ENCODE peak calls at places on chromosomes 3 and 15, in nine cellular contexts. M is fibroblast of lung; C is uterus; Z is BE2C; B is CD4-positive, alpha-beta T cell; Y is BJ; R is heart left ventricle; G is pancreas; V is mesothelial cell of epicardium. L is an unnamed sample.

GRCh38 chr3:47010050-47010712 is 30.7 kb downstream of the NBEAL2 start:
- DNase-seq in M (no peak), C (no peak), Z (no peak), B (no peak), Y (no peak), R (no peak), G (peak), V (peak), L (no peak)

GRCh38 chr3:35383216-35383615 is 256.1 kb upstream of the ARPP21 start:
- DNase-seq in M (no peak), C (no peak), Z (no peak), B (no peak), Y (no peak), R (no peak), G (no peak), V (no peak), L (no peak)

GRCh38 chr15:67825880-67826716 is 789 bp downstream of the SKOR1 start:
- DNase-seq in M (no peak), C (no peak), Z (no peak), B (no peak), Y (no peak), R (no peak), G (no peak), V (no peak), L (no peak)

GRCh38 chr15:29143909-29144308 is 125.7 kb downstream of the NSMCE3 start:
- DNase-seq in M (peak), C (no peak), Z (no peak), B (no peak), Y (peak), R (no peak), G (no peak), V (no peak), L (no peak)

GRCh38 chr15:23866832-23867231 is 179.7 kb upstream of the NDN start:
- DNase-seq in M (peak), C (no peak), Z (peak), B (no peak), Y (no peak), R (no peak), G (no peak), V (no peak), L (peak)

GRCh38 chr15:61856295-61856694 is 204.0 kb downstream of the VPS13C start:
- DNase-seq in M (no peak), C (no peak), Z (no peak), B (no peak), Y (no peak), R (no peak), G (no peak), V (no peak), L (no peak)

GRCh38 chr3:45453083-45453482 is 64.7 kb downstream of the LARS2 start:
- DNase-seq in M (no peak), C (no peak), Z (no peak), B (no peak), Y (no peak), R (no peak), G (no peak), V (no peak), L (no peak)

GRCh38 chr3:29871087-29871486 is 590.2 kb downstream of the RBMS3 start:
- DNase-seq in M (no peak), C (no peak), Z (no peak), B (no peak), Y (no peak), R (no peak), G (no peak), V (no peak), L (no peak)

GRCh38 chr3:126859415-126860246 is 123.3 kb upstream of the PLXNA1 start:
- DNase-seq in M (no peak), C (no peak), Z (no peak), B (no peak), Y (no peak), R (no peak), G (no peak), V (no peak), L (no peak)

GRCh38 chr3:72798552-72799195 is 49.6 kb downstream of the SHQ1 start:
- DNase-seq in M (no peak), C (no peak), Z (no peak), B (no peak), Y (no peak), R (no peak), G (no peak), V (no peak), L (peak)

GRCh38 chr3:182364723-182365650 is 428.3 kb upstream of the ATP11B start:
- DNase-seq in M (no peak), C (no peak), Z (peak), B (no peak), Y (no peak), R (no peak), G (no peak), V (no peak), L (peak)

GRCh38 chr3:153752405-153753027 is 368.7 kb upstream of the ARHGEF26 start:
- DNase-seq in M (peak), C (no peak), Z (no peak), B (no peak), Y (no peak), R (no peak), G (no peak), V (no peak), L (no peak)

GRCh38 chr3:146277953-146278631 is 27.2 kb upstream of the PLSCR4 start:
- DNase-seq in M (peak), C (peak), Z (no peak), B (no peak), Y (peak), R (no peak), G (no peak), V (no peak), L (no peak)

GRCh38 chr3:125482406-125482805 is 37.6 kb downstream of the SNX4 start:
- DNase-seq in M (no peak), C (no peak), Z (no peak), B (no peak), Y (no peak), R (no peak), G (no peak), V (no peak), L (no peak)

GRCh38 chr3:103319912-103320311 is 885.1 kb downstream of the ZPLD1 start:
- DNase-seq in M (no peak), C (no peak), Z (no peak), B (no peak), Y (no peak), R (no peak), G (no peak), V (no peak), L (no peak)

GRCh38 chr3:27046346-27046745 is 322.8 kb downstream of the NEK10 start:
- DNase-seq in M (no peak), C (no peak), Z (no peak), B (no peak), Y (no peak), R (no peak), G (no peak), V (no peak), L (no peak)

GRCh38 chr3:178732824-178733223 is 196.6 kb downstream of the KCNMB2 start:
- DNase-seq in M (no peak), C (no peak), Z (no peak), B (no peak), Y (no peak), R (no peak), G (no peak), V (no peak), L (no peak)

GRCh38 chr15:99558571-99558970 is 7.2 kb upstream of the MEF2A start:
- DNase-seq in M (no peak), C (no peak), Z (no peak), B (no peak), Y (no peak), R (no peak), G (no peak), V (no peak), L (no peak)

GRCh38 chr3:52670621-52671521 is 14.8 kb downstream of the PBRM1 start:
- DNase-seq in M (peak), C (no peak), Z (no peak), B (no peak), Y (peak), R (no peak), G (no peak), V (no peak), L (no peak)

GRCh38 chr15:38050529-38050928 is 116.1 kb downstream of the TMCO5A start:
- DNase-seq in M (peak), C (no peak), Z (no peak), B (no peak), Y (no peak), R (no peak), G (no peak), V (no peak), L (no peak)

GRCh38 chr15:67981118-67981685 is 72.9 kb upstream of the PIAS1 start:
- DNase-seq in M (no peak), C (no peak), Z (no peak), B (no peak), Y (no peak), R (no peak), G (no peak), V (no peak), L (no peak)

GRCh38 chr15:67700023-67700422 is 125.3 kb upstream of the SKOR1 start:
- DNase-seq in M (no peak), C (no peak), Z (no peak), B (no peak), Y (peak), R (no peak), G (no peak), V (no peak), L (no peak)

GRCh38 chr3:31132132-31132769 is 237.8 kb upstream of the GADL1 start:
- DNase-seq in M (peak), C (no peak), Z (no peak), B (no peak), Y (peak), R (no peak), G (no peak), V (no peak), L (peak)

GRCh38 chr3:128879991-128880390 is 571 bp downstream of the ACAD9 start:
- DNase-seq in M (no peak), C (no peak), Z (no peak), B (no peak), Y (no peak), R (no peak), G (no peak), V (no peak), L (no peak)

GRCh38 chr3:46821553-46821952 is 41.7 kb downstream of the MYL3 start:
- DNase-seq in M (no peak), C (no peak), Z (no peak), B (no peak), Y (no peak), R (no peak), G (no peak), V (no peak), L (no peak)

GRCh38 chr3:183907911-183908331 is 23.2 kb upstream of the PARL start:
- DNase-seq in M (no peak), C (no peak), Z (no peak), B (no peak), Y (no peak), R (no peak), G (no peak), V (no peak), L (peak)

GRCh38 chr3:169478566-169479313 is 184.8 kb downstream of the MECOM start:
- DNase-seq in M (no peak), C (no peak), Z (no peak), B (no peak), Y (no peak), R (no peak), G (no peak), V (no peak), L (no peak)

GRCh38 chr15:85795669-85796305 is 1.1 kb upstream of the KLHL25 start:
- DNase-seq in M (no peak), C (no peak), Z (no peak), B (no peak), Y (no peak), R (no peak), G (no peak), V (no peak), L (no peak)

GRCh38 chr3:172673210-172673679 is 37.6 kb downstream of the NCEH1 start:
- DNase-seq in M (peak), C (peak), Z (peak), B (peak), Y (no peak), R (peak), G (peak), V (no peak), L (peak)

GRCh38 chr3:172461530-172462138 is 13.4 kb upstream of the GHSR start:
- DNase-seq in M (peak), C (no peak), Z (no peak), B (no peak), Y (no peak), R (no peak), G (no peak), V (no peak), L (peak)

GRCh38 chr3:122299872-122300460 is 25.1 kb upstream of the CSTA start:
- DNase-seq in M (peak), C (no peak), Z (peak), B (peak), Y (no peak), R (no peak), G (no peak), V (no peak), L (peak)

GRCh38 chr15:28080386-28080785 is 18.7 kb downstream of the OCA2 start:
- DNase-seq in M (no peak), C (no peak), Z (no peak), B (no peak), Y (no peak), R (no peak), G (no peak), V (no peak), L (no peak)
- TF ChIP-seq CTCF in M (no peak), C (no peak), Z (no peak), B (no peak), Y (no peak), R (no peak), G (no peak), V (no peak), L (no peak)

GRCh38 chr3:194514626-194515025 is 27.8 kb upstream of the ATP13A3 start:
- DNase-seq in M (no peak), C (no peak), Z (no peak), B (peak), Y (no peak), R (no peak), G (no peak), V (no peak), L (no peak)
- TF ChIP-seq CTCF in M (no peak), C (no peak), Z (peak), B (no peak), Y (no peak), R (no peak), G (no peak), V (no peak), L (no peak)

DNA sequence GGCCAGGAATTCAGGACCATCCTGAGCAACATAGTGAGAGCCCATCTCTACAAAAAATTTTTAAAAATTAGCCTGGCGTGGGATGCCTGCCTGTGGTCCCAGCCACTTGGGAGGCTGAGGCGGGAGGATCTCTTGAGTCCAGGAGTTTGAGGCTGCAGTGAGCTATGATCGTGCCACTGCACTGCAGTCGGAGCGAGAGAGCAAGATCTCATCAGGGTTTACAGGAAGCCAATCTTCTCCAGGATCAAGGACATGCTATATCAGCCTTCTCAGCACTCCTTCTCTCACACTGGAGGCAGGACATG is 451 bp upstream of the STOML1 start:
- DNase-seq in M (no peak), C (no peak), Z (no peak), B (no peak), Y (no peak), R (no peak), G (no peak), V (no peak), L (no peak)
- TF ChIP-seq CTCF in M (no peak), C (no peak), Z (no peak), B (peak), Y (no peak), R (peak), G (no peak), V (no peak), L (no peak)

DNA sequence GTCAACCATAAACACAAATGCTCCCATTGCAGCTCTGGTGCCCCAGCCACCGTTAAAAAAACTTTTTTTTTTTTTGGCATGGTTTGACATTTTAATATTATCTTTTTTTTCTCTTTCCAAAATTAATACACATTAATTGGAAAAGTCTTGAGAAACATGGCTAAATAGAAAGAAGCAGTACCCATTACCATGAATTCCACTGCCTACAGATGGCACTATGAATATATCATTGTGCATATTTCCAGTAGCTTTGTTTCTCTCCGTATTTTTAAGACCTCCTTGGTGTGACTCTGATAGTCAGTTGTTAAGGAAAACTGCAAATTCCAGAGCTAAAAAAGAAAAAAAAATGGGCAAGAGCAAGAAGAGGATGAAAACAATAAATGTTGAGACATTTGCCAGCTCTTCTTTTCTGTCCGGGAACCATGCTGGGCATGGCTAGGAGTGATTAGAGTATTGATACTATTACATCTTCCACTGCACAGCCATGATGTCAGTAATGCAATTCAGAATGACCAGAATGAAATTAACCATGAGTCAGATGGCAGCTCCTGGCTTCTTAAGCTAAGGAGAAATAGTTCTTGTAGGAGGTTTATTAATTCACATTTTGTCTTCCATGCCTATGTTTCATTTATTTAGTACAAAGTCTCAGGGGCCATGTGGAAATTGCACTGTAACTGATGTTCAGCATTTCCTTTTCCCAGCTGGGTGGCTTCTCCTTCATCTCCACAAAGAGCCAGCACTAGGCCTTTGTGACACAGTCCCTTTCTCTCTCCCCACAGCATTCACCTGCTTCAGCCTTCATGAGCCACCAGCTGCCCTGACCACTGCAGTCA is 31.9 kb downstream of the SLC7A14 start:
- DNase-seq in M (peak), C (no peak), Z (peak), B (no peak), Y (no peak), R (no peak), G (no peak), V (no peak), L (no peak)
- TF ChIP-seq CTCF in M (no peak), C (no peak), Z (peak), B (no peak), Y (no peak), R (peak), G (no peak), V (no peak), L (peak)